ENCODE peak calls at places on chromosomes 4 and X, in seven cellular contexts. H, R, K, Q, E, X and B are unnamed samples. For H3K9me3, the result is how much of the 10 kb centered on the place peaks cover.

GRCh38 chrX:115289465-115289864 is at the start of gene LUZP4:
- DNase-seq in H (no peak), R (no peak), K (peak), X (no peak), Q (no peak), E (no peak), B (no peak)

GRCh38 chrX:133726211-133726630 is 259.2 kb downstream of the GPC3 start:
- DNase-seq in H (no peak), Q (no peak), K (no peak), E (peak), R (no peak), X (no peak), B (no peak)

GRCh38 chr4:131450572-131451209 is 1698.4 kb upstream of the PCDH10 start:
- DNase-seq in X (no peak), E (no peak), R (no peak), Q (no peak), H (no peak), K (no peak), B (no peak)

GRCh38 chrX:130224810-130225209 is 43.9 kb downstream of the ZNF280C start:
- DNase-seq in E (no peak), K (no peak), H (no peak), Q (no peak), R (no peak), X (no peak), B (no peak)

GRCh38 chr4:153083447-153083921 is 120.8 kb upstream of the TRIM2 start:
- DNase-seq in E (peak), R (no peak), Q (no peak), H (peak), K (peak), X (peak), B (peak)

GRCh38 chr4:61911313-61911756 is 711.2 kb downstream of the ADGRL3 start:
- DNase-seq in K (no peak), X (no peak), E (no peak), H (no peak), Q (no peak), R (no peak), B (no peak)

GRCh38 chrX:74450803-74451449 is 29.6 kb downstream of the SLC16A2 start:
- DNase-seq in X (no peak), R (no peak), Q (no peak), E (peak), H (no peak), K (no peak), B (no peak)

GRCh38 chrX:141811438-141811837 is 26.7 kb upstream of the MAGEC3 start:
- DNase-seq in R (no peak), Q (no peak), H (no peak), E (no peak), X (no peak), K (no peak), B (no peak)

GRCh38 chr4:157775971-157776370 is 396.9 kb downstream of the GASK1B start:
- DNase-seq in K (no peak), Q (no peak), H (no peak), E (no peak), R (no peak), X (no peak), B (no peak)

GRCh38 chr4:8316911-8317351 is 47.4 kb downstream of the HTRA3 start:
- DNase-seq in E (no peak), H (no peak), K (no peak), Q (peak), R (peak), X (no peak), B (no peak)

GRCh38 chr4:48360285-48360965 is 19.1 kb downstream of the SLAIN2 start:
- DNase-seq in Q (no peak), E (no peak), R (no peak), X (no peak), K (no peak), H (no peak), B (no peak)

GRCh38 chr4:71026086-71026485 is 32.6 kb downstream of the DCK start:
- DNase-seq in Q (no peak), X (no peak), E (no peak), K (peak), R (no peak), H (peak), B (no peak)

GRCh38 chr4:52015366-52015765 is 4.8 kb downstream of the LRRC66 start:
- DNase-seq in K (peak), X (no peak), H (peak), Q (no peak), R (no peak), E (no peak), B (no peak)

GRCh38 chrX:130444641-130445336 is 43.0 kb downstream of the RBMX2 start:
- DNase-seq in X (no peak), E (no peak), R (no peak), Q (no peak), H (no peak), K (no peak), B (no peak)

GRCh38 chrX:139203681-139204575 is 326.6 kb upstream of the F9 start:
- DNase-seq in K (no peak), H (peak), X (no peak), Q (no peak), E (peak), R (peak), B (no peak)
- H3K27ac ChIP-seq in K (peak), H (no peak), X (no peak), Q (no peak), E (peak), R (no peak), B (no peak)

GRCh38 chrX:11664211-11664888 is 1.4 kb downstream of the ARHGAP6 start:
- DNase-seq in K (no peak), Q (no peak), X (no peak), E (no peak), H (peak), R (peak), B (no peak)
- H3K4me3 ChIP-seq in K (no peak), Q (no peak), X (no peak), E (peak), H (peak), R (peak), B (no peak)

GRCh38 chr4:145326491-145326890 is 146.1 kb upstream of the OTUD4 start:
- DNase-seq in H (no peak), Q (no peak), X (no peak), R (no peak), E (no peak), K (no peak), B (no peak)
- H3K9me3 ChIP-seq in H (under half), Q (under half), X (under half), R (under half), E (under half), K (under half), B (under half)

GRCh38 chr4:119139822-119140252 is 4.2 kb downstream of the MYOZ2 start:
- DNase-seq in Q (no peak), X (peak), H (no peak), R (no peak), E (no peak), K (no peak), B (no peak)
- H3K27ac ChIP-seq in Q (peak), X (peak), H (peak), R (no peak), E (no peak), K (no peak), B (peak)

DNA sequence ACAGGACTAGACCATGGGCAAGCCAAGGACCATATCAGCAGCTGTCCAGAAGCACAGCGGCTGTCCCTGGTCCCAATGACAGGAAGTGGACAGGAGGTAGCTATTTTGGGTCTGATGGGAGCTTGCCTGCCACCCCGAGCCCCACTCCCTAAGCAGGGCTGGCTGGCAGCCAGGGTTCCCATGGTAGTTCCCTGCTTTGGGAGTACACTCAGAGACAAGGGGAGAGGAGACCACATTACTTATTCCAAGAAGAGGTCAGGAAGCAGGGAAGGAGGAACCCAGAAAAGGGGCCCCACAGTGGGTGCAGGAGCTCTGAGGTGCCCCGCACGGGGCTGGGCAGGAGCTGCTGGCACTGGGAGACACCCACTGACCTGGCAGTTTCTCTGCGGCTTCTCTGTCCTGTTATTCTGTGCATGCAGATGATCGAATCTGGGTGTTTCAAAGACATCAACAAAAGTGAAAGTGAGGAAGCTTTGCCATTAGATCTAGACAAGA is 36.3 kb downstream of the HTT-AS start:
- DNase-seq in E (no peak), H (peak), R (no peak), Q (no peak), X (no peak), K (peak), B (no peak)
- H3K4me3 ChIP-seq in E (no peak), H (no peak), R (no peak), Q (peak), X (no peak), K (no peak), B (no peak)

DNA sequence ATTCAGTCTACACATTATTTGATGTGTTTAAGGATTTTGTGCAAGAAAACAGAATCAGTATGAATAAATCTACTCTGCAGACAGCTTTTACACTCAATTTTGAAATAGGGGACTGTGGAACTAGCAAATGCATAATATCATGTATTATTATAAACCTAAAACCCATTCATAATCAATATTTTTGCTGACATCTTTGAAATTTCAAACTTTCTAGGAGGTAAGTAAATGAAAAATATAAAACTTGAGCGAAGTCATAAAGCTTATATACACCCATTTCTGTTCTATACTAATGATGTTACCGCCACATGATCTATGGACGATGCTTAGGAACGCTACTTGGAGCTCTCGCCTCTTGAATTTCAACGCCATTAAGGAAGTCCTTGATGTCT is 38.1 kb downstream of the ADGRA3 start:
- DNase-seq in R (no peak), K (no peak), Q (no peak), X (no peak), H (no peak), E (no peak), B (no peak)
- H3K9me3 ChIP-seq in R (under half), K (under half), Q (under half), X (under half), H (under half), E (under half), B (under half)